ENCODE peak calls at places on chromosomes 1 and 21, in seven cellular contexts. I, P, V, B, R, Y and O are unnamed samples.

GRCh38 chr1:9309991-9310390 is 17.3 kb downstream of the SPSB1 start:
- DNase-seq in I (no peak), Y (no peak), P (no peak), V (no peak), R (no peak), B (no peak), O (no peak)

GRCh38 chr1:115266729-115267421 is 71.2 kb downstream of the NGF start:
- DNase-seq in P (no peak), Y (no peak), R (peak; percentile 81), I (no peak), B (no peak), V (no peak), O (no peak)

GRCh38 chr1:53197301-53198205 is 929 bp downstream of the CPT2 start:
- DNase-seq in B (no peak), P (peak; percentile 28), V (no peak), Y (no peak), I (no peak), R (no peak), O (no peak)

GRCh38 chr1:41368384-41368783 is 7.2 kb downstream of the FOXO6 start:
- DNase-seq in B (no peak), R (no peak), V (no peak), P (no peak), Y (no peak), I (no peak), O (no peak)

GRCh38 chr21:45125347-45125746 is 51.0 kb downstream of the ADARB1 start:
- DNase-seq in Y (no peak), P (no peak), V (no peak), R (no peak), B (no peak), I (peak; percentile 44), O (no peak)

GRCh38 chr1:43373034-43373940 is 5.5 kb upstream of the ELOVL1 start:
- DNase-seq in I (no peak), R (peak; percentile 56), B (no peak), P (no peak), V (no peak), Y (no peak), O (no peak)

GRCh38 chr1:173048629-173049326 is 2.0 kb downstream of the TNFSF18 start:
- DNase-seq in I (no peak), B (no peak), Y (no peak), V (no peak), R (no peak), P (no peak), O (no peak)

GRCh38 chr1:47482783-47483182 is 44.9 kb downstream of the FOXD2 start:
- DNase-seq in Y (no peak), B (no peak), P (no peak), V (no peak), R (no peak), I (no peak), O (no peak)

GRCh38 chr1:23210351-23210785 is 6.9 kb downstream of the HTR1D start:
- DNase-seq in V (no peak), Y (peak; percentile 33), R (no peak), I (peak; percentile 52), P (peak; percentile 40), B (no peak), O (no peak)

GRCh38 chr1:195663549-195664280 is 944.5 kb downstream of the KCNT2 start:
- DNase-seq in R (no peak), B (no peak), V (no peak), P (peak; percentile 9), I (no peak), Y (no peak), O (no peak)

GRCh38 chr1:202034683-202035462 is 24.5 kb downstream of the ELF3 start:
- DNase-seq in V (peak; percentile 93), B (peak; percentile 72), R (peak; percentile 91), P (no peak), Y (peak; percentile 96), I (no peak), O (no peak)

GRCh38 chr1:32540589-32540988 is 1.4 kb downstream of the ZBTB8A start:
- DNase-seq in I (no peak), V (no peak), Y (peak; percentile 19), P (peak; percentile 11), R (no peak), B (no peak), O (no peak)

GRCh38 chr1:54404263-54404662 is 1.9 kb downstream of the SSBP3 start:
- DNase-seq in B (no peak), R (no peak), I (no peak), Y (no peak), P (no peak), V (no peak), O (no peak)
- H3K27ac ChIP-seq in B (peak overlapping the region; percentile 47), R (no peak overlapping the region), I (peak overlapping the region; percentile 13), Y (peak overlapping the region; percentile 83), P (no peak overlapping the region), V (peak overlapping the region; percentile 19), O (no peak overlapping the region)

GRCh38 chr1:244053831-244054230 is 2.7 kb downstream of the ZBTB18 start:
- DNase-seq in R (no peak), P (no peak), Y (no peak), B (no peak), I (no peak), V (no peak), O (no peak)
- H3K27ac ChIP-seq in R (no peak overlapping the region), P (peak overlapping the region; percentile 37), Y (peak overlapping the region; percentile 91), B (no peak overlapping the region), I (no peak overlapping the region), V (no peak overlapping the region), O (peak overlapping the region; percentile 83)

GRCh38 chr1:198641966-198642656 is 3.3 kb downstream of the PTPRC start:
- DNase-seq in V (no peak), B (no peak), R (no peak), Y (no peak), P (no peak), I (no peak), O (no peak)
- H3K27ac ChIP-seq in V (peak overlapping the region; percentile 49), B (no peak overlapping the region), R (no peak overlapping the region), Y (no peak overlapping the region), P (no peak overlapping the region), I (peak overlapping the region; percentile 96), O (no peak overlapping the region)

GRCh38 chr1:163230827-163231226 is 28.1 kb upstream of the RGS5 start:
- DNase-seq in Y (no peak), B (no peak), I (no peak), R (no peak), P (no peak), V (no peak), O (no peak)
- H3K27ac ChIP-seq in Y (no peak overlapping the region), B (no peak overlapping the region), I (no peak overlapping the region), R (no peak overlapping the region), P (no peak overlapping the region), V (peak overlapping the region; percentile 54), O (no peak overlapping the region)

GRCh38 chr21:28821276-28822063 is 171.2 kb downstream of the LTN1 start:
- DNase-seq in B (no peak), P (no peak), R (no peak), I (no peak), Y (no peak), V (no peak), O (no peak)

GRCh38 chr21:28823464-28823863 is 169.2 kb downstream of the LTN1 start:
- DNase-seq in I (no peak), V (no peak), P (no peak), B (no peak), R (no peak), Y (no peak), O (no peak)

GRCh38 chr21:28826569-28826968 is 166.1 kb downstream of the LTN1 start:
- DNase-seq in R (no peak), P (no peak), Y (no peak), B (no peak), I (no peak), V (no peak), O (no peak)

GRCh38 chr21:28822064-28822402 is 170.6 kb downstream of the LTN1 start:
- DNase-seq in V (no peak), R (no peak), I (no peak), B (no peak), P (no peak), Y (no peak), O (no peak)

DNA sequence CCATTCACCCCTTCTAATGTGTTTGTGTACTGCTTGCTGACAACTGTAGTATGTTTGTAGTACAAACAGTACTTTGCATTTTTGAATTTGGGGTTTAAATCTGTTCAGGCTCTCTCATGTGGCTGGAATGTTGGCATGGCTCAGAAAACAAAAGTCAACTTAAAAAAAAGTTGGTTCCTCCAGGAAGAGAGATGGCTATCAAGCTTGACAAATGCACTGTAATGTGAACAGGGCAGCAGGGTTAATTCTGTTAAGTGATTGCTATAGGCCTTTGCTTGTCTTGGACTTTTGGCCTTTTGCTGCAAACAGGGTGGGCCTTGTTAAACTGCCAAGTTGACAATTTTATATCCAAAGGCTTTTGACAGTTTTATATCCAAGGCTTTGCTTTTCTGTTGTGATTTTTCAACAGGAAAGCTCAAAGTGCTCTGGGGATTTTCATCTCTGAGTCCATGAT is 169.8 kb downstream of the LTN1 start:
- DNase-seq in Y (no peak), V (peak; percentile 30), P (no peak), R (no peak), B (no peak), I (no peak), O (no peak)
- H3K27ac ChIP-seq in Y (no peak overlapping the region), V (peak overlapping the region; percentile 59), P (no peak overlapping the region), R (peak overlapping the region; percentile 68), B (peak overlapping the region; percentile 75), I (no peak overlapping the region), O (no peak overlapping the region)

GRCh38 chr1:20426923-20427322 is 59.1 kb downstream of the CAMK2N1 start:
- DNase-seq in V (no peak), P (no peak), Y (no peak), R (no peak), B (no peak), I (no peak), O (no peak)
- H3K27ac ChIP-seq in V (no peak overlapping the region), P (no peak overlapping the region), Y (no peak overlapping the region), R (no peak overlapping the region), B (no peak overlapping the region), I (no peak overlapping the region), O (no peak overlapping the region)

DNA sequence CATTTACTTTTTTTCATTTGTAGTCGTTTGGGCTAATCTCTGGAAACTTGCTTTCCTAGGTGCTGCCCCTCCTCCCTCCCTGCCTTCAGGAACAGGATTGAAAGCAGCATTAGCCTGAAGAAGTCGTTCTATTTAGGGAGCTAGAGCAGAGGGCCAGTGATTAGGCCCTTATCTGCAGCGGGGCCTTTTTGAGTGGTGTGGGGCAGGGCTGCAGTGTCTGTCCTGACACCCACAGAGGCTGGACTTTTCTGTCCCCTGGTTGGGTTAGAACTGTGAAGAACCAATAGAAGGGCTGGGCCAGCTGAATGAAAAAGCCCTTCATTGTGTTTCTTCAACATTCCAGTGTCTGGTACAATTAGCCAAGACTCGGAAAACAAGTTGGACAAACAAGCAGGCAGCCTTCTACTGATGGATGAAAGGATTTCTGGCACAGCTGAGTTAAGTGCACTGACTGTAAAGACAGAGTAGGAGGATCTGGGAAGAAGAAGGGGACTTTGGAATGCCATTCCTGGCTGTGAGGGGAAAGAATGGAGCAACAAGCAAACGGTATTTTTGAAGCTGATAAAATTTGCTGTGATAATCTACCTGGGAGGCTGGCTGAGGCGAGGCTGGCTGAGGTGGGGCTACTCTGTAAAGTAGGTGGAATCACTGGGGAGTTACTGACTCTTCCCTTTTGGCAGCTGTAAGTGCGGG is 9.7 kb downstream of the MACF1 start:
- DNase-seq in Y (peak; percentile 39), I (no peak), P (peak; percentile 90), B (no peak), R (peak; percentile 67), V (no peak), O (peak; percentile 33)
- H3K27ac ChIP-seq in Y (peak overlapping the region; percentile 64), I (peak overlapping the region; percentile 88), P (peak overlapping the region; percentile 95), B (peak overlapping the region; percentile 41), R (peak overlapping the region; percentile 88), V (peak overlapping the region; percentile 42), O (peak overlapping the region; percentile 96)